ENCODE peak calls at places on chromosomes 5 and 9, in five cellular contexts. D is GM04504; W is fibroblast of mammary gland; O is stimulated activated CD4-positive, alpha-beta T cell treated with anti-CD3 and anti-CD28 coated beads, Interleukin-15, amount 100 ng/mL, for 1 hour; V is substantia nigra. X is an unnamed sample.

GRCh38 chr9:86968258-86968920 is 21.1 kb upstream of the GAS1 start:
- DNase-seq in D (no peak), W (peak), O (no peak), V (no peak), X (no peak)

GRCh38 chr5:132530946-132531345 is 12.4 kb downstream of the IL5 start:
- DNase-seq in D (no peak), W (no peak), O (no peak), V (no peak), X (no peak)

GRCh38 chr9:136674786-136675349 is 12.2 kb downstream of the EGFL7 start:
- DNase-seq in D (no peak), W (no peak), O (no peak), V (no peak), X (no peak)

GRCh38 chr9:134061688-134062371 is 6.0 kb downstream of the BRD3 start:
- DNase-seq in D (no peak), W (no peak), O (no peak), V (no peak), X (no peak)

GRCh38 chr9:23819403-23819802 is 6.6 kb downstream of the ELAVL2 start:
- DNase-seq in D (no peak), W (no peak), O (no peak), V (no peak), X (no peak)

GRCh38 chr9:3912817-3913216 is 387.0 kb upstream of the RFX3 start:
- DNase-seq in D (no peak), W (no peak), O (no peak), V (no peak), X (no peak)

GRCh38 chr9:95736370-95736769 is 139.1 kb upstream of the ERCC6L2 start:
- DNase-seq in D (no peak), W (no peak), O (no peak), V (no peak), X (no peak)

GRCh38 chr5:14472986-14473567 is 108.5 kb upstream of the OTULINL start:
- DNase-seq in D (no peak), W (no peak), O (no peak), V (no peak), X (no peak)

GRCh38 chr9:90848866-90849265 is 47.2 kb downstream of the SYK start:
- DNase-seq in D (no peak), W (no peak), O (no peak), V (no peak), X (no peak)

GRCh38 chr9:113622038-113622437 is 158.5 kb downstream of the RGS3 start:
- DNase-seq in D (no peak), W (no peak), O (no peak), V (no peak), X (no peak)

GRCh38 chr5:565782-566445 is 41.7 kb upstream of the SLC9A3 start:
- DNase-seq in D (no peak), W (peak), O (no peak), V (no peak), X (no peak)

GRCh38 chr9:135819905-135820304 is 87.4 kb downstream of the CAMSAP1 start:
- DNase-seq in D (no peak), W (no peak), O (no peak), V (no peak), X (no peak)

GRCh38 chr9:136095495-136096058 is 488 bp upstream of the NACC2 start:
- DNase-seq in D (no peak), W (peak), O (no peak), V (no peak), X (no peak)

GRCh38 chr5:95809414-95809960 is 13.0 kb downstream of the GLRX start:
- DNase-seq in D (no peak), W (peak), O (no peak), V (no peak), X (no peak)

GRCh38 chr5:140273401-140273877 is 29.5 kb downstream of the PFDN1 start:
- DNase-seq in D (no peak), W (peak), O (no peak), V (no peak), X (peak)

GRCh38 chr5:27217160-27217956 is 179.0 kb upstream of the CDH9 start:
- DNase-seq in D (no peak), W (no peak), O (no peak), V (no peak), X (no peak)

GRCh38 chr9:91197232-91198181 is 164.2 kb downstream of the AUH start:
- DNase-seq in D (peak), W (peak), O (no peak), V (peak), X (peak)

GRCh38 chr5:14236757-14237156 is 93.6 kb downstream of the TRIO start:
- DNase-seq in D (no peak), W (no peak), O (no peak), V (no peak), X (no peak)

GRCh38 chr9:136196465-136197371 is 8.2 kb downstream of the LHX3 start:
- DNase-seq in D (no peak), W (no peak), O (no peak), V (no peak), X (no peak)

GRCh38 chr5:141957367-141957993 is 522 bp downstream of the PCDH12 start:
- DNase-seq in D (no peak), W (no peak), O (no peak), V (no peak), X (no peak)

GRCh38 chr9:16121593-16121992 is 568.8 kb downstream of the CCDC171 start:
- DNase-seq in D (no peak), W (peak), O (no peak), V (no peak), X (peak)

GRCh38 chr5:33470544-33470943 is 29.8 kb downstream of the TARS1 start:
- DNase-seq in D (no peak), W (peak), O (no peak), V (no peak), X (peak)

GRCh38 chr9:130345993-130346385 is 80.4 kb downstream of the HMCN2 start:
- DNase-seq in D (no peak), W (no peak), O (no peak), V (no peak), X (no peak)

GRCh38 chr9:117253256-117253655 is 161.6 kb downstream of the ASTN2 start:
- DNase-seq in D (no peak), W (no peak), O (no peak), V (no peak), X (no peak)

GRCh38 chr9:135811796-135812195 is 95.5 kb downstream of the CAMSAP1 start:
- DNase-seq in D (no peak), W (no peak), O (no peak), V (no peak), X (no peak)

GRCh38 chr5:68445257-68446069 is 229.9 kb downstream of the PIK3R1 start:
- DNase-seq in D (no peak), W (no peak), O (no peak), V (no peak), X (no peak)

GRCh38 chr9:86549434-86549833 is 195.2 kb upstream of the TUT7 start:
- DNase-seq in D (peak), W (peak), O (no peak), V (no peak), X (peak)

GRCh38 chr5:92328584-92329259 is 945.6 kb upstream of the ARRDC3 start:
- DNase-seq in D (no peak), W (no peak), O (no peak), V (no peak), X (no peak)

GRCh38 chr5:93941897-93942296 is 200.5 kb upstream of the POU5F2 start:
- DNase-seq in D (no peak), W (no peak), O (no peak), V (no peak), X (no peak)

X was measured in MCF 10A.